ENCODE peak calls at places on chromosomes 16 and 17, in five cellular contexts. W, V, R, D and E are unnamed samples.

GRCh38 chr16:28826141-28826540 is 3.3 kb downstream of the ATXN2L start:
- DNase-seq in W (peak; percentile 17), R (peak; percentile 27), V (peak; percentile 59), D (peak; percentile 12), E (no peak)

GRCh38 chr16:68079616-68080344 is 5.4 kb upstream of the NFATC3 start:
- DNase-seq in R (peak; percentile 44), W (peak; percentile 68), V (no peak), D (no peak), E (no peak)

GRCh38 chr16:3974751-3975150 is 94.2 kb upstream of the CREBBP start:
- DNase-seq in R (no peak), V (no peak), W (no peak), D (no peak), E (no peak)

GRCh38 chr17:27378482-27379200 is 77.6 kb upstream of the KSR1 start:
- DNase-seq in D (peak; percentile 41), W (no peak), R (no peak), V (no peak), E (no peak)

GRCh38 chr17:40932608-40933007 is 4.8 kb downstream of the KRT23 start:
- DNase-seq in R (no peak), D (peak; percentile 61), W (no peak), V (no peak), E (no peak)

GRCh38 chr17:58020401-58020800 is 13.4 kb upstream of the SRSF1 start:
- DNase-seq in R (no peak), V (no peak), W (no peak), D (no peak), E (no peak)

GRCh38 chr16:50644730-50645129 is 36.4 kb downstream of the SNX20 start:
- DNase-seq in R (peak; percentile 21), W (peak; percentile 60), D (peak; percentile 36), V (peak; percentile 23), E (peak; percentile 55)

GRCh38 chr17:42846594-42847280 is 2.4 kb downstream of the AOC2 start:
- DNase-seq in V (peak; percentile 32), W (peak; percentile 67), R (peak; percentile 47), D (no peak), E (peak; percentile 41)

GRCh38 chr16:1349351-1349750 is 2.3 kb downstream of the TSR3 start:
- DNase-seq in D (no peak), R (no peak), V (no peak), W (no peak), E (no peak)

GRCh38 chr16:12815361-12815760 is 11.7 kb upstream of the CPPED1 start:
- DNase-seq in D (no peak), R (peak; percentile 57), V (no peak), W (no peak), E (no peak)
- TF ChIP-seq CTCF in D (no peak), R (peak; percentile 47), V (no peak), W (peak; percentile 4), E (no peak)

GRCh38 chr17:51371732-51372151 is 111.4 kb downstream of the UTP18 start:
- DNase-seq in V (peak; percentile 47), W (peak; percentile 70), R (peak; percentile 74), D (peak; percentile 21), E (peak; percentile 27)

GRCh38 chr17:51373489-51374194 is 113.3 kb downstream of the UTP18 start:
- DNase-seq in R (no peak), D (no peak), W (no peak), V (no peak), E (no peak)

GRCh38 chr17:51374220-51374619 is 113.9 kb downstream of the UTP18 start:
- DNase-seq in D (no peak), R (no peak), V (no peak), W (no peak), E (no peak)

GRCh38 chr17:51366866-51367265 is 106.5 kb downstream of the UTP18 start:
- DNase-seq in R (no peak), W (no peak), V (no peak), D (no peak), E (no peak)

GRCh38 chr17:51372345-51373004 is 112.1 kb downstream of the UTP18 start:
- DNase-seq in W (peak; percentile 79), V (peak; percentile 41), D (peak; percentile 34), R (peak; percentile 67), E (peak; percentile 65)
- H3K4me3 ChIP-seq in W (no peak overlapping the region), V (no peak overlapping the region), D (no peak overlapping the region), R (peak overlapping the region; percentile 24), E (peak overlapping the region; percentile 18)

GRCh38 chr17:71039391-71039790 is 870.1 kb downstream of the KCNJ2 start:
- DNase-seq in W (no peak), V (no peak), D (no peak), R (no peak), E (no peak)
- TF ChIP-seq CTCF in W (no peak), V (no peak), D (no peak), R (no peak), E (no peak)

GRCh38 chr17:13272296-13272695 is 254.5 kb upstream of the ELAC2 start:
- DNase-seq in R (no peak), W (no peak), V (no peak), D (no peak), E (no peak)

GRCh38 chr17:13269196-13269595 is 251.4 kb upstream of the ELAC2 start:
- DNase-seq in R (no peak), W (no peak), V (peak; percentile 1), D (no peak), E (no peak)

DNA sequence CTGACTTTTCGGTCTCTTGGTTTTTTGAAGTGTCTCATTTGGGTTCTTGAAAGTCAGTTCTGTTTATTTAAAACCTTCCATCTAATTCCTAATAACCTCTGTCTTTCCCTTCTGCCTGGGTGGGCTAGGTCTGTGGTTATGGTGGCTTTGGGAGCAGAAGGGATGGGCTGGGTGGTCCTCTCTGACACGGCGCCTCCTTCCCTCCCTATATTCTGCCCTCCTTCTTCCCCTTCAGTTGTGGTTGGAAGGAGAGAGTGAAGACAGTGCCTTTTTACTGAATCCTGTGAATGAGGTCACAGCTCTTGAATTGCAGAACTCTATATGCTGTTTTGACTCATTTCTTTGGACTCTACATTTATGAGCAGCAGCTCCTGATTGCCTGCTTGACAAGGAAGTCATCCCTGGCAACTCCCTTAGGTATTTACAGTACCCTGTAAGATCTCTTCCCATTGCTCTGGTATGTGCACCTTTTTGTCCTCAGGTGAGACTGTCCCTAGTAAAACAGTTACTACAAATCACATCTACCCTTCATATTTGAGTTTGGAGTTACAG is 256.0 kb upstream of the ELAC2 start:
- DNase-seq in D (no peak), R (no peak), W (no peak), V (peak; percentile 1), E (no peak)
- H3K4me3 ChIP-seq in D (no peak overlapping the region), R (no peak overlapping the region), W (no peak overlapping the region), V (no peak overlapping the region), E (no peak overlapping the region)

GRCh38 chr17:47733047-47733413 is at the start of gene TBX21:
- DNase-seq in R (peak; percentile 14), D (peak; percentile 10), W (peak; percentile 27), V (no peak), E (no peak)
- TF ChIP-seq CTCF in R (peak; percentile 29), D (peak; percentile 3), W (peak; percentile 19), V (peak; percentile 14), E (no peak)

DNA sequence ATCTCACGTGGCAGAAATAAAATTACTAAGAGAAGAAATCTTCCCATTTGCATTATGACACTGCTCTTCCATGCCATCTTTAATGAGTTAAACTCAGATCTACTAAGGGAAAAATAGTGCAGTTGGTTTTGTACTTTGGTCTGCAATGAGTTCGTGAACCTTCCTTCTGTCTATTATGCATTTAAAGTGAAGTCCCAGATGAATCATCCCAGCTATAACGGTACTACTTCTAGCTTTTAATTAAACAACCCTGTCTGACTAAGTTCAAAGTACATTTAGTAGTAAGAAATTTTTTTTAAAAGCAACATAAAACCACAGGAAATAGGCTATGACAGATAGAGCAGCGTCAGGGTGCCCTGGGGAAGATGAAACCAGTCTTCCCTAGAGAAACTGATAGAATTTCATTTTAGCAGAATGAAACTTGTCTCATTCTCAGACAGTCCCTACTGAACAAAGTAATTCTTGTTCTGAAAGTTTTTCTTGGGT is 1.8 kb downstream of the TMIGD1 start:
- DNase-seq in W (peak; percentile 45), D (peak; percentile 84), V (peak; percentile 84), R (peak; percentile 68), E (no peak)
- H3K4me3 ChIP-seq in W (no peak overlapping the region), D (no peak overlapping the region), V (no peak overlapping the region), R (no peak overlapping the region), E (no peak overlapping the region)

GRCh38 chr16:83704656-83705055 is 103.1 kb upstream of the HSBP1 start:
- DNase-seq in V (no peak), D (peak; percentile 36), W (no peak), R (no peak), E (no peak)

GRCh38 chr16:83701494-83701893 is 106.3 kb upstream of the HSBP1 start:
- DNase-seq in R (peak; percentile 68), W (peak; percentile 64), D (peak; percentile 51), V (peak; percentile 25), E (peak; percentile 37)

GRCh38 chr16:83699817-83700216 is 108.0 kb upstream of the HSBP1 start:
- DNase-seq in R (no peak), V (no peak), W (no peak), D (no peak), E (no peak)

DNA sequence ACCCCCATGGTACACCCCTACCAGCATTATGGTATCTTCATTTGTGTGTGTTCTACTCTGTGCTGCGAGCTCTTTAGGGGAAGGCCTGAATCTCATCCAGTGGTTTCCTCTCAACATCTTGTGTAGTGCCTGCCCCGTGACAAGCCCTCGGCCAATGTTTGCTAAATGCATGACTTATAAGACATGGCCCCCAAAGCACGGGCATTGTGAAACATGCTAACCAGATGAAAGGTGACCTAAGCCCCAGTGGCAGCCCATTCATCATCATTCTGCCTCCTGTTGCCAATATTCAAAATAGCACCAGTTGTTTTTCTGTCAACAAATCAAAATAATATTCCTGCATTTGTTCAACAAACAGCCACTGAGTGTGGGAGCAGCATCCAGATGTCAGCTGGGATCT is 108.8 kb upstream of the HSBP1 start:
- DNase-seq in W (no peak), R (no peak), V (no peak), D (no peak), E (no peak)
- TF ChIP-seq CTCF in W (no peak), R (no peak), V (no peak), D (no peak), E (no peak)